ENCODE peak calls at places on chromosomes 11 and 22, in nine cellular contexts. R is globus pallidus, L is GM23338, Q is GM10248, I is endothelial cell, P is activated T-cell treated with anti-CD3 and anti-CD28 coated beads for 48 hours, Z is right atrium auricular region, W is Kasumi-1, B is cardiac septum. H is an unnamed sample.

GRCh38 chr11:109033627-109034340 is 368.9 kb downstream of the DDX10 start:
- DNase-seq in I (no peak), P (no peak), R (no peak), L (no peak), B (no peak), Q (no peak), W (no peak), Z (no peak), H (no peak)

GRCh38 chr22:25942989-25943411 is 201.0 kb downstream of the MYO18B start:
- DNase-seq in P (no peak), R (peak; percentile 70), W (no peak), Q (no peak), Z (no peak), L (no peak), I (no peak), B (peak; percentile 78), H (no peak)

GRCh38 chr11:46492540-46492939 is 101.0 kb upstream of the CHRM4 start:
- DNase-seq in P (no peak), B (no peak), W (no peak), R (no peak), I (no peak), Q (no peak), L (no peak), Z (no peak), H (no peak)

GRCh38 chr11:31786996-31787685 is 24.0 kb downstream of the PAX6 start:
- DNase-seq in Q (no peak), P (no peak), W (peak; percentile 28), Z (no peak), B (no peak), R (no peak), I (no peak), L (peak; percentile 16), H (peak; percentile 75)

GRCh38 chr11:12526789-12527188 is 147.4 kb upstream of the TEAD1 start:
- DNase-seq in Q (no peak), P (no peak), R (no peak), W (no peak), L (no peak), B (no peak), Z (no peak), I (no peak), H (no peak)

GRCh38 chr11:33160147-33160546 is 1.1 kb downstream of the CSTF3 start:
- DNase-seq in P (no peak), I (no peak), W (peak; percentile 38), Z (no peak), B (no peak), L (peak; percentile 54), R (no peak), Q (no peak), H (no peak)

GRCh38 chr11:132866783-132867545 is 665.3 kb downstream of the OPCML start:
- DNase-seq in Z (no peak), L (no peak), Q (no peak), I (no peak), P (no peak), W (no peak), R (no peak), B (no peak), H (no peak)

GRCh38 chr22:37331034-37331428 is 48.7 kb downstream of the CYTH4 start:
- DNase-seq in Z (no peak), I (no peak), W (no peak), Q (no peak), L (no peak), R (no peak), B (no peak), P (no peak), H (peak; percentile 68)

GRCh38 chr11:12408156-12408770 is 30.9 kb downstream of the PARVA start:
- DNase-seq in L (no peak), Z (no peak), P (no peak), Q (no peak), W (no peak), B (no peak), I (no peak), R (no peak), H (no peak)

GRCh38 chr11:59012106-59012941 is 73.0 kb downstream of the GLYATL1 start:
- DNase-seq in R (no peak), Q (no peak), B (no peak), P (no peak), W (no peak), I (no peak), Z (no peak), L (no peak), H (no peak)

GRCh38 chr11:8811571-8811970 is 99.4 kb upstream of the AKIP1 start:
- DNase-seq in P (no peak), I (no peak), Z (no peak), L (no peak), B (no peak), R (no peak), W (no peak), Q (no peak), H (no peak)

GRCh38 chr11:61695917-61696316 is 15.7 kb downstream of the DAGLA start:
- DNase-seq in Z (peak; percentile 94), R (no peak), I (no peak), P (peak; percentile 91), W (peak; percentile 91), L (peak; percentile 68), B (peak; percentile 86), Q (peak; percentile 76), H (peak; percentile 86)

GRCh38 chr11:86519064-86519911 is 144.6 kb downstream of the CCDC81 start:
- DNase-seq in R (no peak), I (no peak), Z (no peak), W (no peak), B (no peak), Q (no peak), P (no peak), L (no peak), H (peak; percentile 85)

GRCh38 chr11:32902089-32902665 is 9.6 kb downstream of the QSER1 start:
- DNase-seq in B (no peak), I (peak; percentile 21), L (no peak), R (no peak), W (no peak), P (no peak), Q (no peak), Z (no peak), H (no peak)

GRCh38 chr11:70637949-70638598 is 239.7 kb downstream of the CTTN start:
- DNase-seq in Q (no peak), L (no peak), P (no peak), Z (no peak), B (no peak), I (no peak), R (peak; percentile 86), W (no peak), H (no peak)

GRCh38 chr22:40533712-40534378 is 102.7 kb downstream of the MRTFA start:
- DNase-seq in Q (peak; percentile 70), Z (no peak), W (peak; percentile 95), B (no peak), P (peak; percentile 25), R (peak; percentile 20), I (no peak), L (peak; percentile 66), H (peak; percentile 72)

GRCh38 chr22:46593211-46593676 is 26.9 kb upstream of the GRAMD4 start:
- DNase-seq in R (no peak), B (no peak), L (no peak), P (no peak), Z (no peak), Q (peak; percentile 66), I (no peak), W (peak; percentile 94), H (no peak)

GRCh38 chr11:130947889-130948288 is 31.6 kb upstream of the SNX19 start:
- DNase-seq in P (no peak), R (no peak), Q (no peak), W (no peak), I (no peak), L (no peak), B (no peak), Z (no peak), H (no peak)

GRCh38 chr22:39090426-39091064 is 6.5 kb upstream of the APOBEC3H start:
- DNase-seq in P (peak; percentile 75), B (no peak), L (no peak), W (no peak), R (no peak), Z (no peak), Q (peak; percentile 41), I (no peak), H (no peak)

GRCh38 chr11:8390851-8391612 is 127.4 kb upstream of the LMO1 start:
- DNase-seq in Q (no peak), W (no peak), R (no peak), B (no peak), L (no peak), P (no peak), Z (no peak), I (no peak), H (no peak)

GRCh38 chr11:63459586-63459985 is 31.4 kb downstream of the PLAAT5 start:
- DNase-seq in B (no peak), R (no peak), P (no peak), Q (no peak), I (no peak), Z (no peak), W (no peak), L (peak; percentile 25), H (peak; percentile 90)

GRCh38 chr11:19279455-19279854 is 38.7 kb upstream of the E2F8 start:
- DNase-seq in W (peak; percentile 31), L (peak; percentile 80), Z (no peak), R (no peak), I (no peak), B (no peak), Q (no peak), P (no peak), H (no peak)

GRCh38 chr22:46612341-46612903 is 7.8 kb upstream of the GRAMD4 start:
- DNase-seq in L (no peak), Q (no peak), I (no peak), P (no peak), R (no peak), B (no peak), W (no peak), Z (no peak), H (no peak)

GRCh38 chr11:95788921-95789505 is 569 bp downstream of the FAM76B start:
- DNase-seq in W (peak; percentile 20), Z (no peak), P (peak; percentile 12), L (peak; percentile 78), B (peak; percentile 75), R (peak; percentile 12), I (peak; percentile 59), Q (peak; percentile 17), H (peak; percentile 82)

GRCh38 chr11:75532200-75532972 is 6.6 kb upstream of the GDPD5 start:
- DNase-seq in B (peak; percentile 84), P (peak; percentile 69), I (peak; percentile 79), L (peak; percentile 87), R (peak; percentile 44), W (peak; percentile 75), Q (peak; percentile 70), Z (peak; percentile 80), H (peak; percentile 82)

GRCh38 chr22:46967445-46968358 is 205.3 kb downstream of the TBC1D22A start:
- DNase-seq in Z (no peak), L (peak; percentile 25), Q (no peak), W (no peak), R (no peak), B (no peak), P (no peak), I (no peak), H (no peak)

H was measured in islet precursor cell.